ENCODE peak calls at places on chromosomes 11 and 22, in four cellular contexts. M is mesenchymal stem cell, V is mesendoderm, J is H9. X is an unnamed sample.

GRCh38 chr11:75602916-75603315 is 40.9 kb downstream of the SERPINH1 start:
- DNase-seq in M (peak; percentile 52), V (no peak), J (no peak), X (no peak)

GRCh38 chr11:30326114-30326783 is 3.3 kb downstream of the ARL14EP start:
- DNase-seq in M (peak; percentile 18), V (no peak), J (no peak), X (no peak)

GRCh38 chr11:76629133-76629852 is 41.3 kb downstream of the LRRC32 start:
- DNase-seq in M (peak; percentile 87), V (no peak), J (no peak), X (no peak)

GRCh38 chr22:21444701-21445436 is 22.3 kb upstream of the TMEM191C start:
- DNase-seq in M (no peak), V (no peak), J (peak; percentile 22), X (no peak)

GRCh38 chr11:66891849-66892660 is 35.2 kb downstream of the LRFN4 start:
- DNase-seq in M (peak; percentile 94), V (peak; percentile 96), J (peak; percentile 82), X (no peak)

GRCh38 chr11:126528075-126528474 is 172.6 kb downstream of the ST3GAL4 start:
- DNase-seq in M (no peak), V (no peak), J (no peak), X (no peak)

GRCh38 chr11:134541951-134542350 is 129.9 kb upstream of the B3GAT1 start:
- DNase-seq in M (no peak), V (no peak), J (no peak), X (no peak)

GRCh38 chr11:64359712-64360402 is 895 bp downstream of the RPS6KA4 start:
- DNase-seq in M (no peak), V (no peak), J (no peak), X (no peak)

GRCh38 chr11:73623651-73624050 is 22.7 kb upstream of the PLEKHB1 start:
- DNase-seq in M (no peak), V (no peak), J (no peak), X (no peak)

GRCh38 chr11:412641-413119 is 2.1 kb downstream of the SIGIRR start:
- DNase-seq in M (no peak), V (no peak), J (no peak), X (no peak)

GRCh38 chr11:104858882-104859735 is 39.2 kb downstream of the CASP12 start:
- DNase-seq in M (peak; percentile 7), V (no peak), J (no peak), X (no peak)

GRCh38 chr11:90218606-90219005 is 4.2 kb downstream of the CHORDC1 start:
- DNase-seq in M (no peak), V (peak; percentile 61), J (peak; percentile 49), X (no peak)

GRCh38 chr11:47111318-47111804 is 65.3 kb downstream of the ARFGAP2 start:
- DNase-seq in M (no peak), V (no peak), J (no peak), X (no peak)

GRCh38 chr11:5196731-5197130 is 3.8 kb downstream of the OR51V1 start:
- DNase-seq in M (no peak), V (no peak), J (no peak), X (no peak)

GRCh38 chr22:26555478-26555877 is 34.5 kb downstream of the TPST2 start:
- DNase-seq in M (no peak), V (no peak), J (no peak), X (no peak)

GRCh38 chr11:19164230-19164855 is 37.4 kb downstream of the CSRP3 start:
- DNase-seq in M (no peak), V (no peak), J (no peak), X (no peak)

GRCh38 chr11:112128483-112129121 is 35.3 kb downstream of the IL18 start:
- DNase-seq in M (peak; percentile 89), V (no peak), J (no peak), X (no peak)

GRCh38 chr11:88012456-88012855 is 162.8 kb downstream of the RAB38 start:
- DNase-seq in M (no peak), V (no peak), J (no peak), X (no peak)

GRCh38 chr11:85903811-85904210 is 48.6 kb downstream of the CCDC83 start:
- DNase-seq in M (no peak), V (no peak), J (no peak), X (no peak)

GRCh38 chr11:77159219-77159936 is 31.3 kb downstream of the MYO7A start:
- DNase-seq in M (no peak), V (no peak), J (no peak), X (no peak)

GRCh38 chr11:24391165-24391564 is 105.7 kb upstream of the LUZP2 start:
- DNase-seq in M (peak; percentile 86), V (peak; percentile 18), J (no peak), X (no peak)

GRCh38 chr22:48891688-48892380 is 935.8 kb downstream of the BRD1 start:
- DNase-seq in M (no peak), V (no peak), J (no peak), X (no peak)

GRCh38 chr22:25748704-25749103 is 6.7 kb downstream of the MYO18B start:
- DNase-seq in M (no peak), V (no peak), J (no peak), X (no peak)

GRCh38 chr22:27835446-27835845 is 33.9 kb upstream of the MN1 start:
- DNase-seq in M (peak; percentile 69), V (peak; percentile 76), J (no peak), X (no peak)

GRCh38 chr11:134916421-134916820 is 504.4 kb upstream of the B3GAT1 start:
- DNase-seq in M (no peak), V (no peak), J (no peak), X (no peak)

GRCh38 chr11:7422544-7423331 is 62.6 kb upstream of the OLFML1 start:
- DNase-seq in M (no peak), V (no peak), J (no peak), X (no peak)
- H3K23ac ChIP-seq in M (no peak overlapping the region), V (no peak overlapping the region), J (no peak overlapping the region), X (no peak overlapping the region)

DNA sequence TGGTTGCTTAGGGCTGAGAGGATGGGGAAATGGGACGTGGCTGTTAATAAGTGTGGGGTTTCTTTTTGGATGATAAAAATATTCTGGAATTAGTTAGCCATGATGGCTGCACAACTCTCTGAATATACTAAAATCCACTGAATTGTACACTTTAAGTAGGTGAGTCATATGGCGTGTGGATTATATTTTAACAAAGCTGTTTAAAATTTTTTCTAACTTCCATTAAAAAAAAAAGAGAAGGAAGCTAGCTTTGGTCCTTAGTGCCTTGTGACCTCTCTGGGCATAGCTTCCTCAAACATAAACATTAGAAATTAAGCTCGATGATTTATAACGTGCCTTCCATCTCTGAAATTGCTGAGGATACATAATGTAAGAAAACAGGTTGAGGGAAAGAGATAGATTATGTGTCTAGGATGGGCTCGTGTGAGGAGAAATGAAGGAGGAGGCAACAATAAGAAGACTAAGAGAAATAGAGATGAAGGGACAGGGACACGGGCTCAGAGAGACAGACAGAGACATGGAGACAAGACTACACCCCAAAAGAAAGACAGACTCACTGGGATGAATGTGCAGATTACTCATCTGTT is 20.0 kb downstream of the IRAG1 start:
- DNase-seq in M (peak; percentile 18), V (no peak), J (no peak), X (no peak)
- H3K23ac ChIP-seq in M (no peak overlapping the region), V (no peak overlapping the region), J (no peak overlapping the region), X (no peak overlapping the region)

DNA sequence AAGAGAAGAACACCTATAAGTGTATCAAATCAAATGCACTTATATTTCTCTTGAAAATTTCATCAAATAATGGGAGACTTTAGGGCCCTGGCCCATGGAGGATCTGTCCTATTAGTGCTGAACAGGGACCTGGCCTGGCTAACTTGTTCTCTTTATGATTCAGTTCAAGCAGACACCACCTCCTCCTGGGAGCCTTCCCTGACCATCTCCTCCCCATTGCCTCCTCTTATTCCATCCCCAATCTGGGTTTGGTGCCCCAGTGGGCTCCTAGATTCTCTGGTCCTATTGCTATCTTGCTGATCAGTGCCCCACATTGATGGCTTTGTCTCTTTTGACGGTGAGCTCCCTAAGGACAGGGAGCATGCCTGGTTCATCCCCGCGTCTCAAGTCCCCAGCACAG is 60.1 kb downstream of the MICAL2 start:
- DNase-seq in M (no peak), V (no peak), J (no peak), X (no peak)
- H3K23ac ChIP-seq in M (no peak overlapping the region), V (no peak overlapping the region), J (no peak overlapping the region), X (no peak overlapping the region)

GRCh38 chr22:40434745-40435144 is 64.4 kb downstream of the SGSM3 start:
- DNase-seq in M (no peak), V (no peak), J (no peak), X (no peak)
- H3K23ac ChIP-seq in M (no peak overlapping the region), V (no peak overlapping the region), J (no peak overlapping the region), X (no peak overlapping the region)